ENCODE peak calls at places on chromosomes 16 and 17, in ten cellular contexts. Q is naive thymus-derived CD4-positive, alpha-beta T cell; P is heart left ventricle; G is mesenchymal stem cell; F is lung; T is GM23248; X is HCT116; O is SK-N-SH; I is MM.1S; Z is thoracic aorta. V is an unnamed sample.

GRCh38 chr17:17204635-17205231 is 1.4 kb downstream of the PLD6 start:
- DNase-seq in Q (no peak), P (peak; percentile 20), G (no peak), F (no peak), T (no peak), X (no peak), O (no peak), I (no peak), Z (no peak), V (peak; percentile 61)

GRCh38 chr16:1749152-1750117 is 21.9 kb downstream of the NME3 start:
- DNase-seq in Q (no peak), P (no peak), G (no peak), F (no peak), T (peak; percentile 53), X (no peak), O (no peak), I (no peak), Z (no peak), V (no peak)

GRCh38 chr16:71954699-71955195 is 45.5 kb downstream of the PKD1L3 start:
- DNase-seq in Q (no peak), P (no peak), G (no peak), F (no peak), T (no peak), X (no peak), O (no peak), I (peak; percentile 48), Z (no peak), V (no peak)

GRCh38 chr17:72049914-72050313 is 70.9 kb upstream of the SOX9 start:
- DNase-seq in Q (no peak), P (no peak), G (no peak), F (no peak), T (no peak), X (no peak), O (no peak), I (no peak), Z (no peak), V (no peak)

GRCh38 chr17:82952019-82952418 is 112.2 kb upstream of the ZNF750 start:
- DNase-seq in Q (no peak), P (no peak), G (no peak), F (no peak), T (no peak), X (no peak), O (no peak), I (no peak), Z (no peak), V (no peak)

GRCh38 chr16:80441935-80442334 is 98.9 kb upstream of the DYNLRB2 start:
- DNase-seq in Q (no peak), P (no peak), G (no peak), F (no peak), T (no peak), X (no peak), O (no peak), I (no peak), Z (no peak), V (no peak)

GRCh38 chr17:43578699-43579569 is 32.8 kb upstream of the ETV4 start:
- DNase-seq in Q (no peak), P (no peak), G (peak; percentile 81), F (no peak), T (peak; percentile 62), X (no peak), O (peak; percentile 48), I (peak; percentile 35), Z (no peak), V (no peak)

GRCh38 chr17:45908935-45909334 is 14.6 kb downstream of the MAPT start:
- DNase-seq in Q (no peak), P (no peak), G (no peak), F (no peak), T (no peak), X (no peak), O (no peak), I (no peak), Z (no peak), V (no peak)

GRCh38 chr17:5700791-5701190 is 116.5 kb upstream of the NLRP1 start:
- DNase-seq in Q (no peak), P (no peak), G (no peak), F (no peak), T (no peak), X (no peak), O (no peak), I (no peak), Z (no peak), V (no peak)

GRCh38 chr16:879986-880385 is 79.5 kb upstream of the GNG13 start:
- DNase-seq in Q (no peak), P (peak; percentile 23), G (no peak), F (no peak), T (no peak), X (no peak), O (no peak), I (no peak), Z (no peak), V (peak; percentile 87)

GRCh38 chr17:59401274-59401673 is 69.8 kb downstream of the YPEL2 start:
- DNase-seq in Q (no peak), P (no peak), G (no peak), F (no peak), T (no peak), X (no peak), O (no peak), I (no peak), Z (no peak), V (no peak)

GRCh38 chr17:44775838-44776621 is 17.2 kb downstream of the ADAM11 start:
- DNase-seq in Q (no peak), P (peak; percentile 97), G (no peak), F (no peak), T (no peak), X (no peak), O (peak; percentile 58), I (no peak), Z (no peak), V (peak; percentile 86)

GRCh38 chr16:1362807-1363206 is 11.1 kb downstream of the GNPTG start:
- DNase-seq in Q (no peak), P (no peak), G (no peak), F (no peak), T (no peak), X (no peak), O (no peak), I (no peak), Z (no peak), V (no peak)

GRCh38 chr17:59381716-59382570 is 50.5 kb downstream of the YPEL2 start:
- DNase-seq in Q (no peak), P (peak; percentile 76), G (no peak), F (no peak), T (peak; percentile 30), X (no peak), O (no peak), I (no peak), Z (no peak), V (no peak)

GRCh38 chr17:15918261-15918660 is 26.7 kb upstream of the ADORA2B start:
- DNase-seq in Q (no peak), P (no peak), G (no peak), F (no peak), T (no peak), X (no peak), O (no peak), I (no peak), Z (no peak), V (no peak)
- H3K9me3 ChIP-seq in Q (no peaks in the 10 kb centered on the region), P (no peaks in the 10 kb centered on the region), G (no peaks in the 10 kb centered on the region), F (no peaks in the 10 kb centered on the region), T (no peaks in the 10 kb centered on the region), X (no peaks in the 10 kb centered on the region), O (no peaks in the 10 kb centered on the region), I (no peaks in the 10 kb centered on the region), Z (no peaks in the 10 kb centered on the region), V (no peaks in the 10 kb centered on the region)

GRCh38 chr16:66751135-66751991 is at the start of gene DYNC1LI2:
- DNase-seq in Q (peak; percentile 86), P (peak; percentile 86), G (peak; percentile 75), F (peak; percentile 76), T (peak; percentile 92), X (peak; percentile 34), O (peak; percentile 98), I (peak; percentile 76), Z (peak; percentile 53), V (peak; percentile 99)
- H3K27ac ChIP-seq in Q (peak within 1 kb of the TSS; percentile 91), P (peak within 1 kb of the TSS; percentile 93), G (no peak within 1 kb of the TSS), F (peak within 1 kb of the TSS; percentile 99), T (peak within 1 kb of the TSS; percentile 75), X (peak within 1 kb of the TSS; percentile 96), O (peak within 1 kb of the TSS; percentile 75), I (peak within 1 kb of the TSS; percentile 22), Z (peak within 1 kb of the TSS; percentile 81), V (peak within 1 kb of the TSS; percentile 87)

GRCh38 chr16:19114359-19115147 is 789 bp downstream of the ITPRIPL2 start:
- DNase-seq in Q (no peak), P (peak; percentile 78), G (peak; percentile 71), F (peak; percentile 59), T (peak; percentile 89), X (no peak), O (peak; percentile 25), I (no peak), Z (no peak), V (peak; percentile 95)
- H3K4me3 ChIP-seq in Q (no peak overlapping the region), P (peak overlapping the region; percentile 84), G (peak overlapping the region; percentile 70), F (peak overlapping the region; percentile 49), T (peak overlapping the region; percentile 73), X (peak overlapping the region; percentile 59), O (peak overlapping the region; percentile 76), I (no peak overlapping the region), Z (peak overlapping the region; percentile 80), V (peak overlapping the region; percentile 78)

GRCh38 chr17:27083408-27084185 is 210.3 kb upstream of the WSB1 start:
- DNase-seq in Q (no peak), P (no peak), G (no peak), F (no peak), T (no peak), X (no peak), O (no peak), I (no peak), Z (no peak), V (no peak)

GRCh38 chr17:27082023-27082774 is 211.7 kb upstream of the WSB1 start:
- DNase-seq in Q (no peak), P (no peak), G (no peak), F (no peak), T (no peak), X (no peak), O (no peak), I (no peak), Z (no peak), V (no peak)

GRCh38 chr17:27082775-27083154 is 211.1 kb upstream of the WSB1 start:
- DNase-seq in Q (no peak), P (no peak), G (no peak), F (no peak), T (no peak), X (no peak), O (no peak), I (no peak), Z (no peak), V (no peak)

GRCh38 chr17:27079660-27080059 is 214.3 kb upstream of the WSB1 start:
- DNase-seq in Q (no peak), P (no peak), G (no peak), F (no peak), T (no peak), X (no peak), O (no peak), I (no peak), Z (no peak), V (no peak)

DNA sequence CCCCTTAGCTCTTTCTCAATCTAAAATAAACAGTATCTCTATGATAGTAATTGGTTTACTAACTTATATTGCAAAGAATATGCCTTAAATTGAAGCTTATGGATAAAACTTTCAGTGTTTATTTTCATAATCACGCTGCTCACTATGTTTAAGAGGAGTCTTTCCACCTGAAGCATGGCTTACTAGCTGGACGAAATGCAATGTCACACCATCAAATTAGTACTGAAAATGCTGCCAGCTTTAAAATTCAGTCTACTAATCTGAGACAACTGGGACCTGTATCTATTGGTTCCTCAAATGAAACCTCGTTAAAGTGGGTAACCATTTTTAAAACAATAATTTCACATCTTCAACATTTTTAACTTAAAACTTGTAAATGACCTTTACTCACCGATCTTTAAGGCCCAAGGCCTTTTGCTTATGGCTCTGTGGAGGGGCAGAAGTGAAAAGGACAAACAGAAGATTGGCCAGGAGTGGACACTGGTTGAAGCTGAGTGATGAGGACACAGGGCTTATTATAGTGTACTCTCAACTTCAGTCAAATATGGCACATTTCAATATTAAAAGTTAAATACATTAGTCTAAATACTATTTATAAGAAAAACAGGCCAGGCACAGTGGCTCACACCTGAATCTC is 212.8 kb upstream of the WSB1 start:
- DNase-seq in Q (no peak), P (no peak), G (no peak), F (no peak), T (no peak), X (no peak), O (no peak), I (no peak), Z (no peak), V (no peak)
- H3K9me3 ChIP-seq in Q (no peaks in the 10 kb centered on the region), P (no peaks in the 10 kb centered on the region), G (no peaks in the 10 kb centered on the region), F (peaks cover 10% of the 10 kb centered on the region), T (no peaks in the 10 kb centered on the region), X (no peaks in the 10 kb centered on the region), O (no peaks in the 10 kb centered on the region), I (no peaks in the 10 kb centered on the region), Z (no peaks in the 10 kb centered on the region), V (no peaks in the 10 kb centered on the region)